ENCODE peak calls at places on chromosomes 5 and 9, in seven cellular contexts. One of them, this sample, is unnamed.

GRCh38 chr9:37947987-37948386 is 44.1 kb upstream of the SLC25A51 start:
- DNase-seq in A549: no peak
- DNase-seq in thyroid gland: no peak
- DNase-seq in BJ: no peak
- DNase-seq in tibial nerve: no peak
- DNase-seq in lung: peak
- DNase-seq in H1: no peak
- DNase-seq in this sample: no peak

GRCh38 chr5:9125852-9126251 is 420.0 kb downstream of the SEMA5A start:
- DNase-seq in A549: no peak
- DNase-seq in thyroid gland: no peak
- DNase-seq in BJ: no peak
- DNase-seq in tibial nerve: no peak
- DNase-seq in lung: no peak
- DNase-seq in H1: no peak
- DNase-seq in this sample: no peak

GRCh38 chr9:117494401-117495130 is 79.7 kb upstream of the ASTN2 start:
- DNase-seq in A549: no peak
- DNase-seq in thyroid gland: no peak
- DNase-seq in BJ: no peak
- DNase-seq in tibial nerve: no peak
- DNase-seq in lung: no peak
- DNase-seq in H1: no peak
- DNase-seq in this sample: no peak

GRCh38 chr5:139385061-139385889 is 2.2 kb upstream of the SLC23A1 start:
- DNase-seq in A549: no peak
- DNase-seq in thyroid gland: no peak
- DNase-seq in BJ: no peak
- DNase-seq in tibial nerve: no peak
- DNase-seq in lung: no peak
- DNase-seq in H1: no peak
- DNase-seq in this sample: no peak

GRCh38 chr5:5025774-5026406 is 114.2 kb upstream of the ADAMTS16 start:
- DNase-seq in A549: no peak
- DNase-seq in thyroid gland: no peak
- DNase-seq in BJ: no peak
- DNase-seq in tibial nerve: no peak
- DNase-seq in lung: no peak
- DNase-seq in H1: no peak
- DNase-seq in this sample: no peak

GRCh38 chr5:149240354-149240998 is 31.2 kb upstream of the AFAP1L1 start:
- DNase-seq in A549: no peak
- DNase-seq in thyroid gland: peak
- DNase-seq in BJ: no peak
- DNase-seq in tibial nerve: no peak
- DNase-seq in lung: peak
- DNase-seq in H1: no peak
- DNase-seq in this sample: peak

GRCh38 chr9:111955048-111955447 is 58.4 kb downstream of the UGCG start:
- DNase-seq in A549: no peak
- DNase-seq in thyroid gland: no peak
- DNase-seq in BJ: no peak
- DNase-seq in tibial nerve: no peak
- DNase-seq in lung: no peak
- DNase-seq in H1: no peak
- DNase-seq in this sample: no peak

GRCh38 chr9:3858961-3859360 is 333.2 kb upstream of the RFX3 start:
- DNase-seq in A549: peak
- DNase-seq in thyroid gland: no peak
- DNase-seq in BJ: no peak
- DNase-seq in tibial nerve: no peak
- DNase-seq in lung: no peak
- DNase-seq in H1: no peak
- DNase-seq in this sample: no peak

GRCh38 chr5:77168187-77168883 is 42.1 kb upstream of the PDE8B start:
- DNase-seq in A549: peak
- DNase-seq in thyroid gland: peak
- DNase-seq in BJ: no peak
- DNase-seq in tibial nerve: no peak
- DNase-seq in lung: no peak
- DNase-seq in H1: no peak
- DNase-seq in this sample: peak

GRCh38 chr5:141879941-141880738 is 1.9 kb upstream of the PCDH1 start:
- DNase-seq in A549: no peak
- DNase-seq in thyroid gland: no peak
- DNase-seq in BJ: no peak
- DNase-seq in tibial nerve: no peak
- DNase-seq in lung: no peak
- DNase-seq in H1: no peak
- DNase-seq in this sample: no peak

GRCh38 chr5:147223951-147224791 is 10.7 kb upstream of the STK32A start:
- DNase-seq in A549: peak
- DNase-seq in thyroid gland: peak
- DNase-seq in BJ: peak
- DNase-seq in tibial nerve: peak
- DNase-seq in lung: peak
- DNase-seq in H1: no peak
- DNase-seq in this sample: no peak

GRCh38 chr9:127121628-127122175 is 733 bp downstream of the ANGPTL2 start:
- DNase-seq in A549: no peak
- DNase-seq in thyroid gland: peak
- DNase-seq in BJ: no peak
- DNase-seq in tibial nerve: no peak
- DNase-seq in lung: no peak
- DNase-seq in H1: no peak
- DNase-seq in this sample: no peak

GRCh38 chr5:52069997-52070396 is 686.7 kb downstream of the ISL1 start:
- DNase-seq in A549: no peak
- DNase-seq in thyroid gland: no peak
- DNase-seq in BJ: no peak
- DNase-seq in tibial nerve: no peak
- DNase-seq in lung: no peak
- DNase-seq in H1: no peak
- DNase-seq in this sample: no peak

GRCh38 chr5:73042993-73043392 is 77.4 kb upstream of the TMEM171 start:
- DNase-seq in A549: no peak
- DNase-seq in thyroid gland: no peak
- DNase-seq in BJ: no peak
- DNase-seq in tibial nerve: no peak
- DNase-seq in lung: no peak
- DNase-seq in H1: no peak
- DNase-seq in this sample: no peak

GRCh38 chr5:96254980-96255681 is 177.9 kb downstream of the PCSK1 start:
- DNase-seq in A549: no peak
- DNase-seq in thyroid gland: no peak
- DNase-seq in BJ: peak
- DNase-seq in tibial nerve: no peak
- DNase-seq in lung: no peak
- DNase-seq in H1: no peak
- DNase-seq in this sample: no peak

GRCh38 chr9:92970467-92970923 is 23.2 kb downstream of the FGD3 start:
- DNase-seq in A549: no peak
- DNase-seq in thyroid gland: peak
- DNase-seq in BJ: no peak
- DNase-seq in tibial nerve: no peak
- DNase-seq in lung: peak
- DNase-seq in H1: peak
- DNase-seq in this sample: no peak

GRCh38 chr9:35341585-35341984 is 148.3 kb upstream of the RUSC2 start:
- DNase-seq in A549: no peak
- DNase-seq in thyroid gland: peak
- DNase-seq in BJ: peak
- DNase-seq in tibial nerve: peak
- DNase-seq in lung: peak
- DNase-seq in H1: no peak
- DNase-seq in this sample: peak

GRCh38 chr9:137881591-137882505 is 4.3 kb downstream of the CACNA1B start:
- DNase-seq in A549: no peak
- DNase-seq in thyroid gland: no peak
- DNase-seq in BJ: no peak
- DNase-seq in tibial nerve: no peak
- DNase-seq in lung: no peak
- DNase-seq in H1: no peak
- DNase-seq in this sample: no peak

GRCh38 chr9:137891588-137892423 is 14.2 kb downstream of the CACNA1B start:
- DNase-seq in A549: no peak
- DNase-seq in thyroid gland: no peak
- DNase-seq in BJ: no peak
- DNase-seq in tibial nerve: no peak
- DNase-seq in lung: no peak
- DNase-seq in H1: no peak
- DNase-seq in this sample: peak

GRCh38 chr5:32182463-32183081 is 8.5 kb upstream of the GOLPH3 start:
- DNase-seq in A549: no peak
- DNase-seq in thyroid gland: no peak
- DNase-seq in BJ: no peak
- DNase-seq in tibial nerve: no peak
- DNase-seq in lung: no peak
- DNase-seq in H1: no peak
- DNase-seq in this sample: no peak

GRCh38 chr5:26329562-26330189 is 708.7 kb downstream of the CDH9 start:
- DNase-seq in A549: no peak
- DNase-seq in thyroid gland: no peak
- DNase-seq in BJ: no peak
- DNase-seq in tibial nerve: no peak
- DNase-seq in lung: no peak
- DNase-seq in H1: no peak
- DNase-seq in this sample: no peak

GRCh38 chr5:54651482-54652076 is 134.0 kb downstream of the SNX18 start:
- DNase-seq in A549: no peak
- DNase-seq in thyroid gland: peak
- DNase-seq in BJ: no peak
- DNase-seq in tibial nerve: peak
- DNase-seq in lung: peak
- DNase-seq in H1: no peak
- DNase-seq in this sample: peak

GRCh38 chr5:63958654-63959053 is 3.6 kb downstream of the HTR1A start:
- DNase-seq in A549: no peak
- DNase-seq in thyroid gland: no peak
- DNase-seq in BJ: no peak
- DNase-seq in tibial nerve: no peak
- DNase-seq in lung: no peak
- DNase-seq in H1: no peak
- DNase-seq in this sample: no peak
- H3K4me3 ChIP-seq in A549: no peak
- H3K4me3 ChIP-seq in thyroid gland: no peak
- H3K4me3 ChIP-seq in BJ: no peak
- H3K4me3 ChIP-seq in tibial nerve: no peak
- H3K4me3 ChIP-seq in lung: no peak
- H3K4me3 ChIP-seq in H1: peak
- H3K4me3 ChIP-seq in this sample: no peak

GRCh38 chr9:121736964-121737462 is 85.6 kb downstream of the DAB2IP start:
- DNase-seq in A549: peak
- DNase-seq in thyroid gland: peak
- DNase-seq in BJ: no peak
- DNase-seq in tibial nerve: peak
- DNase-seq in lung: peak
- DNase-seq in H1: no peak
- DNase-seq in this sample: no peak
- H3K4me3 ChIP-seq in A549: no peak
- H3K4me3 ChIP-seq in thyroid gland: no peak
- H3K4me3 ChIP-seq in BJ: no peak
- H3K4me3 ChIP-seq in tibial nerve: no peak
- H3K4me3 ChIP-seq in lung: peak
- H3K4me3 ChIP-seq in H1: peak
- H3K4me3 ChIP-seq in this sample: peak

GRCh38 chr5:179697993-179698934 is 503 bp upstream of the CANX start:
- DNase-seq in A549: peak
- DNase-seq in thyroid gland: peak
- DNase-seq in BJ: peak
- DNase-seq in tibial nerve: peak
- DNase-seq in lung: peak
- DNase-seq in H1: peak
- DNase-seq in this sample: peak
- H3K4me3 ChIP-seq in A549: peak
- H3K4me3 ChIP-seq in thyroid gland: peak
- H3K4me3 ChIP-seq in BJ: peak
- H3K4me3 ChIP-seq in tibial nerve: peak
- H3K4me3 ChIP-seq in lung: peak
- H3K4me3 ChIP-seq in H1: peak
- H3K4me3 ChIP-seq in this sample: peak

GRCh38 chr9:129070670-129071525 is 10.0 kb upstream of the DOLPP1 start:
- DNase-seq in A549: no peak
- DNase-seq in thyroid gland: no peak
- DNase-seq in BJ: no peak
- DNase-seq in tibial nerve: no peak
- DNase-seq in lung: no peak
- DNase-seq in H1: no peak
- DNase-seq in this sample: no peak
- H3K4me3 ChIP-seq in A549: no peak
- H3K4me3 ChIP-seq in thyroid gland: no peak
- H3K4me3 ChIP-seq in BJ: no peak
- H3K4me3 ChIP-seq in tibial nerve: no peak
- H3K4me3 ChIP-seq in lung: no peak
- H3K4me3 ChIP-seq in H1: no peak
- H3K4me3 ChIP-seq in this sample: no peak

GRCh38 chr9:90772381-90772780 is 29.2 kb upstream of the SYK start:
- DNase-seq in A549: no peak
- DNase-seq in thyroid gland: no peak
- DNase-seq in BJ: no peak
- DNase-seq in tibial nerve: no peak
- DNase-seq in lung: no peak
- DNase-seq in H1: no peak
- DNase-seq in this sample: no peak
- H3K4me3 ChIP-seq in A549: no peak
- H3K4me3 ChIP-seq in thyroid gland: no peak
- H3K4me3 ChIP-seq in BJ: no peak
- H3K4me3 ChIP-seq in tibial nerve: no peak
- H3K4me3 ChIP-seq in lung: no peak
- H3K4me3 ChIP-seq in H1: no peak
- H3K4me3 ChIP-seq in this sample: no peak

This sample was measured in ascending aorta.